ENCODE peak calls at places on chromosomes 6 and 20, in ten cellular contexts. H is fibroblast of mammary gland, R is osteoblast, Y is AG04450, V is heart left ventricle, L is breast epithelium, P is stomach, S is uterus, B is mucosa of descending colon, Z is ovary. O is an unnamed sample.

GRCh38 chr6:138546733-138547185 is 47.5 kb upstream of the NHSL1 start:
- DNase-seq in B (no peak), V (peak; percentile 15), H (peak; percentile 58), Z (no peak), L (no peak), P (no peak), Y (no peak), S (no peak), R (no peak), O (no peak)

GRCh38 chr6:168134399-168135201 is 55.6 kb upstream of the FRMD1 start:
- DNase-seq in R (no peak), P (no peak), Y (no peak), L (peak; percentile 8), S (no peak), H (no peak), V (no peak), B (peak; percentile 10), Z (no peak), O (no peak)

GRCh38 chr6:84867521-84867920 is 103.1 kb upstream of the TBX18 start:
- DNase-seq in B (no peak), Y (no peak), R (peak; percentile 37), Z (no peak), L (no peak), V (no peak), H (peak; percentile 90), S (no peak), P (no peak), O (no peak)

GRCh38 chr6:42326248-42326647 is 108.6 kb upstream of the MRPS10 start:
- DNase-seq in S (no peak), Z (no peak), V (no peak), Y (no peak), H (no peak), P (no peak), L (no peak), R (no peak), B (no peak), O (no peak)

GRCh38 chr6:159973951-159974350 is 5.1 kb downstream of the IGF2R start:
- DNase-seq in H (peak; percentile 91), P (no peak), Z (no peak), S (no peak), R (no peak), V (no peak), L (no peak), Y (no peak), B (no peak), O (no peak)

GRCh38 chr6:80226699-80227098 is 120.2 kb downstream of the BCKDHB start:
- DNase-seq in V (no peak), B (no peak), R (no peak), P (no peak), H (no peak), L (no peak), Y (no peak), S (no peak), Z (no peak), O (no peak)

GRCh38 chr6:24105146-24105545 is 20.9 kb upstream of the NRSN1 start:
- DNase-seq in B (no peak), H (no peak), L (no peak), R (no peak), Z (no peak), Y (no peak), S (no peak), V (no peak), P (no peak), O (no peak)

GRCh38 chr6:25834950-25835349 is 3.1 kb upstream of the SLC17A1 start:
- DNase-seq in S (no peak), V (no peak), H (no peak), P (no peak), L (no peak), B (no peak), Y (no peak), Z (no peak), R (no peak), O (no peak)

GRCh38 chr6:156862711-156863110 is 85.5 kb downstream of the ARID1B start:
- DNase-seq in H (no peak), L (no peak), P (no peak), Z (no peak), B (no peak), S (no peak), R (no peak), Y (no peak), V (no peak), O (no peak)

GRCh38 chr6:81938014-81938761 is 185.7 kb upstream of the TENT5A start:
- DNase-seq in L (no peak), B (no peak), P (no peak), H (peak; percentile 98), Z (no peak), Y (peak; percentile 75), R (no peak), S (no peak), V (no peak), O (no peak)

GRCh38 chr6:145199961-145200360 is 535.4 kb downstream of the EPM2A start:
- DNase-seq in B (no peak), H (peak; percentile 74), Z (no peak), V (no peak), L (no peak), Y (no peak), R (no peak), S (no peak), P (no peak), O (no peak)

GRCh38 chr6:30135147-30135546 is 793 bp upstream of the TRIM40 start:
- DNase-seq in B (no peak), L (no peak), R (no peak), V (no peak), P (no peak), Y (no peak), S (no peak), Z (no peak), H (no peak), O (no peak)

GRCh38 chr20:37853823-37854375 is 49.0 kb upstream of the VSTM2L start:
- DNase-seq in S (no peak), V (no peak), Z (no peak), Y (no peak), R (no peak), P (no peak), L (no peak), B (no peak), H (no peak), O (no peak)

GRCh38 chr6:3457710-3458605 is 1.1 kb upstream of the SLC22A23 start:
- DNase-seq in S (peak; percentile 28), L (peak; percentile 58), V (peak; percentile 16), Z (peak; percentile 41), B (peak; percentile 77), Y (no peak), P (peak; percentile 77), H (no peak), R (no peak), O (peak; percentile 45)

GRCh38 chr6:107114213-107114871 is 973 bp downstream of the BEND3 start:
- DNase-seq in R (peak; percentile 99), V (peak; percentile 87), Z (peak; percentile 93), L (peak; percentile 60), S (peak; percentile 74), Y (peak; percentile 53), P (peak; percentile 92), H (peak; percentile 78), B (peak; percentile 93), O (peak; percentile 85)

GRCh38 chr6:107116923-107117417 is 1.7 kb upstream of the BEND3 start:
- DNase-seq in Z (no peak), L (no peak), S (no peak), H (no peak), R (no peak), V (no peak), P (no peak), Y (no peak), B (no peak), O (no peak)

GRCh38 chr6:107114872-107115694 is at the start of gene BEND3:
- DNase-seq in V (no peak), S (no peak), L (no peak), P (peak; percentile 32), H (no peak), Z (peak; percentile 63), B (peak; percentile 75), R (peak; percentile 90), Y (no peak), O (peak; percentile 37)

GRCh38 chr6:107115695-107116327 is 496 bp upstream of the BEND3 start:
- DNase-seq in P (peak; percentile 51), Z (peak; percentile 48), L (no peak), Y (no peak), R (peak; percentile 92), B (peak; percentile 74), H (no peak), V (peak; percentile 18), S (no peak), O (peak; percentile 35)

DNA sequence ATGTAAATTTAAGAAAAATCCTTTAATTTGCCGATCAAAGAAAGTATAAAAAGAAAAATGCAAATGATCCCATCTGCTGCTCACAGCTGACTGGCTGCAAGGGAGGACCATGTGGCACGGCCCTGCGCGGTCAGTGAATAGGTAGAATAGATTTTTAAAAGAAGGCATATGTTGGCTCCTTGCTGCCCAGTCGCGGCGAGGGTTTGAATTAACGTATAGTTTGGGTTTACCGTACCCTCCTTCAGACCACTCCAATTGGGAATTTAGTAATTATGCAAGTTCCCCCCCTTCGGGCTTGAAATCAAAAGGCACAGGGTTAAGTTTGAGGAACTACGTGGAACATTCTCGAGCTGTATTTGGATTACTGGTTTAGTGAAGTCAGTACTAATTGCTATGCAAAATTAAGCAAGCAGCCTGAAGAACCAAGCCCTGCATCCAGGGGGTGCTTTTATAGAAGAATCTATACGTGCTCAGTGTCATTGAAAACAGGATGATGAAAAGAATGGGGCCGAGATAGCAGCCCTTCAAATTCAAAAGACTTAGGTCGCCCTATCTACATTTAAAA is 1.1 kb upstream of the BEND3 start:
- DNase-seq in L (no peak), Z (no peak), R (peak; percentile 88), S (no peak), B (peak; percentile 68), P (peak; percentile 57), Y (no peak), V (no peak), H (no peak), O (no peak)
- TF ChIP-seq CTCF in L (no peak), Z (no peak), R (no peak), S (no peak), B (no peak), P (no peak), Y (peak; percentile 37), V (no peak), H (peak; percentile 16), O (peak; percentile 16)

GRCh38 chr20:45497971-45498494 is 17.4 kb downstream of the SPINT3 start:
- DNase-seq in V (no peak), Z (no peak), H (no peak), S (no peak), R (no peak), P (no peak), B (no peak), L (no peak), Y (no peak), O (no peak)
- TF ChIP-seq CTCF in V (no peak), Z (no peak), H (no peak), S (no peak), R (no peak), P (no peak), B (no peak), L (no peak), Y (no peak), O (no peak)

GRCh38 chr20:14259691-14260090 is 77.7 kb downstream of the FLRT3 start:
- DNase-seq in S (no peak), H (peak; percentile 41), L (no peak), B (no peak), Y (no peak), Z (no peak), V (no peak), R (no peak), P (no peak), O (no peak)

GRCh38 chr20:14264869-14265268 is 72.5 kb downstream of the FLRT3 start:
- DNase-seq in P (no peak), Z (no peak), L (no peak), Y (no peak), S (no peak), B (no peak), H (peak; percentile 53), R (no peak), V (no peak), O (no peak)
- TF ChIP-seq CTCF in P (no peak), Z (no peak), L (no peak), Y (peak; percentile 56), S (no peak), B (no peak), H (peak; percentile 47), R (no peak), V (peak; percentile 8), O (no peak)

GRCh38 chr6:96153775-96154174 is 138.0 kb downstream of the FUT9 start:
- DNase-seq in L (no peak), S (no peak), V (no peak), H (no peak), R (no peak), P (no peak), B (no peak), Y (no peak), Z (no peak), O (no peak)
- TF ChIP-seq CTCF in L (no peak), S (no peak), V (no peak), H (no peak), R (no peak), P (no peak), B (no peak), Y (no peak), Z (no peak), O (no peak)